ENCODE peak calls at places on chromosomes 3 and 15, in eight cellular contexts. G is heart left ventricle, U is astrocyte of the spinal cord, Z is A549, B is brain microvascular endothelial cell, A is vagina, R is choroid plexus epithelial cell, Y is neural progenitor cell. I is an unnamed sample.
A peak's percentile ranks its signal among the peaks of the same experiment; 100 is the strongest.

GRCh38 chr3:148218222-148218621 is 479.5 kb upstream of the AGTR1 start:
- DNase-seq in G (no peak), U (no peak), Z (no peak), B (no peak), A (no peak), R (no peak), Y (no peak), I (no peak)

GRCh38 chr15:67136802-67137201 is 71.4 kb downstream of the SMAD3 start:
- DNase-seq in G (no peak), U (no peak), Z (no peak), B (no peak), A (no peak), R (no peak), Y (no peak), I (no peak)

GRCh38 chr3:138347084-138347483 is 1.3 kb upstream of the MRAS start:
- DNase-seq in G (no peak), U (no peak), Z (no peak), B (no peak), A (no peak), R (no peak), Y (no peak), I (no peak)

GRCh38 chr3:154428369-154429206 is 1.4 kb downstream of the GPR149 start:
- DNase-seq in G (no peak), U (no peak), Z (no peak), B (no peak), A (no peak), R (no peak), Y (peak; percentile 69), I (no peak)

GRCh38 chr15:69066646-69066995 is 52.1 kb downstream of the NOX5 start:
- DNase-seq in G (no peak), U (no peak), Z (no peak), B (no peak), A (no peak), R (no peak), Y (no peak), I (no peak)

GRCh38 chr3:132228923-132229322 is 88.3 kb upstream of the ACP3 start:
- DNase-seq in G (no peak), U (peak; percentile 5), Z (no peak), B (peak; percentile 22), A (no peak), R (peak; percentile 19), Y (no peak), I (peak; percentile 33)

GRCh38 chr15:33152502-33153109 is 41.9 kb downstream of the FMN1 start:
- DNase-seq in G (no peak), U (peak; percentile 42), Z (no peak), B (no peak), A (no peak), R (peak; percentile 66), Y (no peak), I (no peak)

GRCh38 chr15:68650901-68651709 is 72.3 kb downstream of the CORO2B start:
- DNase-seq in G (no peak), U (no peak), Z (peak; percentile 90), B (no peak), A (no peak), R (peak; percentile 41), Y (peak; percentile 90), I (peak; percentile 57)

GRCh38 chr3:99915911-99916310 is 98.2 kb downstream of the CMSS1 start:
- DNase-seq in G (no peak), U (no peak), Z (no peak), B (no peak), A (no peak), R (no peak), Y (no peak), I (no peak)

GRCh38 chr3:7241584-7242302 is 380.8 kb downstream of the GRM7 start:
- DNase-seq in G (no peak), U (no peak), Z (no peak), B (no peak), A (no peak), R (no peak), Y (no peak), I (no peak)

GRCh38 chr15:65837301-65838283 is 31.7 kb upstream of the RAB11A start:
- DNase-seq in G (no peak), U (no peak), Z (no peak), B (no peak), A (no peak), R (no peak), Y (no peak), I (no peak)

GRCh38 chr3:72397586-72397985 is 450.7 kb downstream of the SHQ1 start:
- DNase-seq in G (no peak), U (no peak), Z (no peak), B (no peak), A (no peak), R (no peak), Y (no peak), I (no peak)

GRCh38 chr15:52652286-52652685 is 26.9 kb downstream of the ATOSA start:
- DNase-seq in G (no peak), U (peak; percentile 23), Z (no peak), B (no peak), A (no peak), R (no peak), Y (no peak), I (no peak)
- H3K4me3 ChIP-seq in G (no peak overlapping the region), U (no peak overlapping the region), Z (peak overlapping the region; percentile 40), B (no peak overlapping the region), A (no peak overlapping the region), R (no peak overlapping the region), Y (no peak overlapping the region), I (peak overlapping the region; percentile 35)

DNA sequence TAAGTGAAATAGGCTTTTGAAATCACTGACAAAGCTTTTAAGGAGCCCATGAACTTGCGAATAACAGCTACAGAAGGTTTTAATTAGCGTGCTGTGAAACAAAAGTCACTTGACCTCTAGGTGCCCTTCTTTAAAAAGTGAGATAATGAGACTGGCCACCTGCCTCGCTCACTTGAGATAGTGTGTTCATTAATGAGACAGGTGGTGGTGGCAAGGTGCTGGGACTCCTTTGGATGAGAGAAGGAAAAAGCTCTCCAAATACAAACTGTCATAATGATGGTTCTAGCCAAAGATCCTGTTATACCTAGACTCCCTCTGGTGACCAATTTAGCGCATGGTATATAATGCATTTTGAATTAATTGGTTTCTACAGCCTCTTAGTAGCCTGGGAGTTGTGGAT is 22.7 kb upstream of the IREB2 start:
- DNase-seq in G (no peak), U (peak; percentile 22), Z (peak; percentile 47), B (peak; percentile 13), A (no peak), R (peak; percentile 67), Y (peak; percentile 34), I (peak; percentile 59)
- TF ChIP-seq CTCF in G (peak; percentile 9), U (peak; percentile 38), Z (peak; percentile 59), B (peak; percentile 49), A (no peak), R (peak; percentile 66), Y (peak; percentile 47), I (peak; percentile 57)

DNA sequence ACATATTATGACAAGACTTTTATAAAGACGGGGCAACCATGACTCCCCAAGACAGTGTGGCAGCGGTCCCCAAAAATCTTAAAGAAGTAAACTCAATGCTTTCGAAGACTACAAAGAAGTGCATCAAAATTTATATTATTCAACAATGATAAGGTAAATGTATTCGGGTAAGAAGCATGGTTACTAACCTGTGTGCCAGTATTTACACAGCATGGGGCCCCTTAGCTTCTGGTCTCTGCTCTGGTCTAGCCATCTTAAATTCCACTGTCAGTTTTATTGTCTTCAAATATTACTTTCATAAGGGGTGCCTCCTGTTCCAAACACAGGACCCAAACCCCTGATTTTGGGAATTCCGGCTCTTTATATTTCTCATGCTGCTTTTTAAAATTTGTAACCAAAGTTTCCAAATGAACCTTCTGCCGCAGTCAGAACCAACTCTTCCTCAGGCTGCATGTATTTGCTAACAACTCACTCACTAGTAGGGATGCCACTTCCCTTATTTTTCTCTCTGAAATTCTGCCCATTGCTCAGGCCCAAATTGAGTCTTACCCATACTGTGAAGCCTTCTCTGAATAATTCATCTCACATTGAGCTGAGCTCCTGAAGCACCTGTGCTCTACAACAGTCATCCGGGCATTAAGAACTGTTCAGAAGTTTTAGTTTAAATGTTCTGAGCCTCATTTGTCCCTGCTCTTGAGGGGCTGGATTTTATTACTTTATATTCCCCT is 1.2 kb downstream of the TTC23 start:
- DNase-seq in G (no peak), U (no peak), Z (no peak), B (no peak), A (no peak), R (no peak), Y (peak; percentile 13), I (peak; percentile 8)
- H3K4me3 ChIP-seq in G (no peak overlapping the region), U (peak overlapping the region; percentile 90), Z (peak overlapping the region; percentile 72), B (peak overlapping the region; percentile 83), A (peak overlapping the region; percentile 71), R (peak overlapping the region; percentile 73), Y (peak overlapping the region; percentile 64), I (peak overlapping the region; percentile 78)

GRCh38 chr3:16364963-16365362 is 100.0 kb downstream of the OXNAD1 start:
- DNase-seq in G (no peak), U (no peak), Z (no peak), B (no peak), A (no peak), R (no peak), Y (no peak), I (no peak)

GRCh38 chr3:16365454-16366128 is 100.6 kb downstream of the OXNAD1 start:
- DNase-seq in G (no peak), U (no peak), Z (no peak), B (no peak), A (no peak), R (no peak), Y (no peak), I (no peak)

GRCh38 chr3:16364323-16364722 is 99.3 kb downstream of the OXNAD1 start:
- DNase-seq in G (no peak), U (no peak), Z (no peak), B (no peak), A (no peak), R (no peak), Y (no peak), I (no peak)

GRCh38 chr3:16369247-16369646 is 104.2 kb downstream of the OXNAD1 start:
- DNase-seq in G (no peak), U (no peak), Z (no peak), B (no peak), A (no peak), R (no peak), Y (peak; percentile 33), I (no peak)

GRCh38 chr3:16366581-16366980 is 101.6 kb downstream of the OXNAD1 start:
- DNase-seq in G (no peak), U (no peak), Z (no peak), B (no peak), A (no peak), R (no peak), Y (no peak), I (no peak)
- TF ChIP-seq CTCF in G (no peak), U (no peak), Z (no peak), B (peak; percentile 31), A (no peak), R (no peak), Y (peak; percentile 46), I (no peak)

I was measured in A673.